ENCODE peak calls at places on chromosomes 2 and 18, in five cellular contexts. One of them, this sample, is unnamed.
A peak's percentile ranks its signal among the peaks of the same experiment; 100 is the strongest.

GRCh38 chr2:238176565-238176964 is 17.8 kb downstream of the ERFE start:
- DNase-seq in D341Med: no peak
- DNase-seq in NCI-H2171: no peak
- DNase-seq in cardiac fibroblast: no peak
- DNase-seq in AG08396: peak; percentile 28
- DNase-seq in this sample: no peak

GRCh38 chr2:153478289-153479261 is at the start of gene RPRM:
- DNase-seq in D341Med: peak; percentile 89
- DNase-seq in NCI-H2171: peak; percentile 95
- DNase-seq in cardiac fibroblast: peak; percentile 61
- DNase-seq in AG08396: peak; percentile 89
- DNase-seq in this sample: peak; percentile 92

GRCh38 chr2:120203341-120204021 is 19.7 kb downstream of the TMEM185B start:
- DNase-seq in D341Med: no peak
- DNase-seq in NCI-H2171: no peak
- DNase-seq in cardiac fibroblast: peak; percentile 11
- DNase-seq in AG08396: peak; percentile 1
- DNase-seq in this sample: no peak

GRCh38 chr2:41967426-41968181 is 80.2 kb upstream of the PKDCC start:
- DNase-seq in D341Med: no peak
- DNase-seq in NCI-H2171: no peak
- DNase-seq in cardiac fibroblast: peak; percentile 67
- DNase-seq in AG08396: no peak
- DNase-seq in this sample: peak; percentile 67

GRCh38 chr18:36185901-36186460 is 1.3 kb upstream of the MOCOS start:
- DNase-seq in D341Med: peak; percentile 49
- DNase-seq in NCI-H2171: no peak
- DNase-seq in cardiac fibroblast: no peak
- DNase-seq in AG08396: no peak
- DNase-seq in this sample: no peak

GRCh38 chr2:88690591-88691338 is 708 bp upstream of the RPIA start:
- DNase-seq in D341Med: peak; percentile 41
- DNase-seq in NCI-H2171: no peak
- DNase-seq in cardiac fibroblast: peak; percentile 16
- DNase-seq in AG08396: peak; percentile 15
- DNase-seq in this sample: peak; percentile 6

GRCh38 chr2:101999122-101999789 is 7.5 kb downstream of the IL1R2 start:
- DNase-seq in D341Med: no peak
- DNase-seq in NCI-H2171: no peak
- DNase-seq in cardiac fibroblast: peak; percentile 44
- DNase-seq in AG08396: no peak
- DNase-seq in this sample: no peak

GRCh38 chr18:67092141-67092540 is 424.4 kb downstream of the DSEL start:
- DNase-seq in D341Med: peak; percentile 28
- DNase-seq in NCI-H2171: no peak
- DNase-seq in cardiac fibroblast: no peak
- DNase-seq in AG08396: no peak
- DNase-seq in this sample: no peak

GRCh38 chr2:238106339-238106697 is 6.2 kb downstream of the ESPNL start:
- DNase-seq in D341Med: peak; percentile 34
- DNase-seq in NCI-H2171: no peak
- DNase-seq in cardiac fibroblast: no peak
- DNase-seq in AG08396: no peak
- DNase-seq in this sample: no peak

GRCh38 chr2:240184656-240185055 is 44.2 kb upstream of the OTOS start:
- DNase-seq in D341Med: no peak
- DNase-seq in NCI-H2171: no peak
- DNase-seq in cardiac fibroblast: no peak
- DNase-seq in AG08396: no peak
- DNase-seq in this sample: no peak

GRCh38 chr2:27730249-27730648 is 41.3 kb upstream of the MRPL33 start:
- DNase-seq in D341Med: no peak
- DNase-seq in NCI-H2171: no peak
- DNase-seq in cardiac fibroblast: no peak
- DNase-seq in AG08396: no peak
- DNase-seq in this sample: no peak

GRCh38 chr18:48889115-48889941 is 61.4 kb downstream of the SMAD7 start:
- DNase-seq in D341Med: no peak
- DNase-seq in NCI-H2171: no peak
- DNase-seq in cardiac fibroblast: peak; percentile 75
- DNase-seq in AG08396: peak; percentile 48
- DNase-seq in this sample: no peak

GRCh38 chr2:196399736-196400691 is 228.6 kb upstream of the STK17B start:
- DNase-seq in D341Med: no peak
- DNase-seq in NCI-H2171: no peak
- DNase-seq in cardiac fibroblast: peak; percentile 97
- DNase-seq in AG08396: peak; percentile 41
- DNase-seq in this sample: peak; percentile 81

GRCh38 chr2:190626656-190627055 is 22.2 kb upstream of the NAB1 start:
- DNase-seq in D341Med: no peak
- DNase-seq in NCI-H2171: no peak
- DNase-seq in cardiac fibroblast: peak; percentile 27
- DNase-seq in AG08396: no peak
- DNase-seq in this sample: no peak

GRCh38 chr2:152743004-152743403 is 24.6 kb downstream of the ARL6IP6 start:
- DNase-seq in D341Med: peak; percentile 24
- DNase-seq in NCI-H2171: peak; percentile 11
- DNase-seq in cardiac fibroblast: peak; percentile 15
- DNase-seq in AG08396: peak; percentile 3
- DNase-seq in this sample: no peak

GRCh38 chr18:56196495-56197225 is 441.7 kb downstream of the TXNL1 start:
- DNase-seq in D341Med: no peak
- DNase-seq in NCI-H2171: no peak
- DNase-seq in cardiac fibroblast: peak; percentile 10
- DNase-seq in AG08396: no peak
- DNase-seq in this sample: no peak

GRCh38 chr2:84959494-84960156 is 11.3 kb upstream of the KCMF1 start:
- DNase-seq in D341Med: no peak
- DNase-seq in NCI-H2171: no peak
- DNase-seq in cardiac fibroblast: peak; percentile 24
- DNase-seq in AG08396: no peak
- DNase-seq in this sample: no peak

GRCh38 chr2:191620144-191620543 is 57.8 kb upstream of the NABP1 start:
- DNase-seq in D341Med: no peak
- DNase-seq in NCI-H2171: no peak
- DNase-seq in cardiac fibroblast: peak; percentile 24
- DNase-seq in AG08396: peak; percentile 14
- DNase-seq in this sample: peak; percentile 27

GRCh38 chr2:229633546-229633945 is 80.8 kb downstream of the DNER start:
- DNase-seq in D341Med: no peak
- DNase-seq in NCI-H2171: no peak
- DNase-seq in cardiac fibroblast: no peak
- DNase-seq in AG08396: no peak
- DNase-seq in this sample: no peak

GRCh38 chr2:207394203-207394741 is 135.5 kb upstream of the CREB1 start:
- DNase-seq in D341Med: no peak
- DNase-seq in NCI-H2171: no peak
- DNase-seq in cardiac fibroblast: peak; percentile 62
- DNase-seq in AG08396: no peak
- DNase-seq in this sample: peak; percentile 14

GRCh38 chr18:13471495-13471845 is 252.9 kb downstream of the LDLRAD4 start:
- DNase-seq in D341Med: no peak
- DNase-seq in NCI-H2171: no peak
- DNase-seq in cardiac fibroblast: no peak
- DNase-seq in AG08396: no peak
- DNase-seq in this sample: no peak

GRCh38 chr2:102736607-102737409 is 25.0 kb upstream of the TMEM182 start:
- DNase-seq in D341Med: peak; percentile 94
- DNase-seq in NCI-H2171: peak; percentile 77
- DNase-seq in cardiac fibroblast: peak; percentile 69
- DNase-seq in AG08396: peak; percentile 93
- DNase-seq in this sample: peak; percentile 96

GRCh38 chr2:207825958-207826330 is 56.2 kb upstream of the FZD5 start:
- DNase-seq in D341Med: no peak
- DNase-seq in NCI-H2171: no peak
- DNase-seq in cardiac fibroblast: no peak
- DNase-seq in AG08396: no peak
- DNase-seq in this sample: no peak

GRCh38 chr2:113240150-113240914 is 38.4 kb downstream of the PAX8 start:
- DNase-seq in D341Med: no peak
- DNase-seq in NCI-H2171: no peak
- DNase-seq in cardiac fibroblast: peak; percentile 95
- DNase-seq in AG08396: peak; percentile 90
- DNase-seq in this sample: peak; percentile 91

GRCh38 chr2:170917219-170917851 is 11.7 kb upstream of the GORASP2 start:
- DNase-seq in D341Med: no peak
- DNase-seq in NCI-H2171: no peak
- DNase-seq in cardiac fibroblast: no peak
- DNase-seq in AG08396: no peak
- DNase-seq in this sample: no peak

GRCh38 chr2:74540291-74540690 is 10.6 kb downstream of the HTRA2 start:
- DNase-seq in D341Med: no peak
- DNase-seq in NCI-H2171: no peak
- DNase-seq in cardiac fibroblast: no peak
- DNase-seq in AG08396: no peak
- DNase-seq in this sample: peak; percentile 49

This sample was measured in GM03348.